ENCODE peak calls at places on chromosomes 12 and 14, in four cellular contexts. Q is suprapubic skin, M is astrocyte of the spinal cord, F is choroid plexus epithelial cell. K is an unnamed sample.

GRCh38 chr14:104223810-104224515 is 85.6 kb downstream of the KIF26A start:
- DNase-seq in F (no peak), M (no peak), Q (no peak), K (no peak)

GRCh38 chr12:91182664-91183455 is at the start of gene DCN:
- DNase-seq in Q (no peak), M (peak), F (peak), K (no peak)

GRCh38 chr12:58067610-58068387 is 126.4 kb downstream of the ATP23 start:
- DNase-seq in M (peak), F (peak), Q (no peak), K (no peak)

GRCh38 chr12:102634216-102634615 is 153.9 kb upstream of the IGF1 start:
- DNase-seq in M (no peak), F (peak), Q (no peak), K (no peak)

GRCh38 chr12:132608231-132609171 is 1.9 kb downstream of the LRCOL1 start:
- DNase-seq in F (peak), Q (peak), M (no peak), K (no peak)

GRCh38 chr12:132700212-132700913 is 10.3 kb upstream of the PGAM5 start:
- DNase-seq in Q (no peak), M (peak), F (peak), K (peak)

GRCh38 chr12:50961708-50962107 is 9.4 kb downstream of the HIGD1C start:
- DNase-seq in F (peak), Q (no peak), M (peak), K (no peak)

GRCh38 chr12:2664721-2665577 is 129.8 kb upstream of the FKBP4 start:
- DNase-seq in M (no peak), Q (no peak), F (no peak), K (no peak)

GRCh38 chr12:79512068-79512467 is 178.7 kb downstream of the PAWR start:
- DNase-seq in Q (no peak), M (no peak), F (no peak), K (no peak)

GRCh38 chr12:125079943-125080645 is 14.9 kb downstream of the AACS start:
- DNase-seq in F (peak), Q (peak), M (no peak), K (no peak)

GRCh38 chr14:100336618-100337530 is 13.7 kb downstream of the SLC25A47 start:
- DNase-seq in M (no peak), F (no peak), Q (peak), K (peak)

GRCh38 chr12:80802652-80803051 is 85.9 kb downstream of the MYF5 start:
- DNase-seq in Q (no peak), F (no peak), M (no peak), K (peak)

GRCh38 chr12:89405626-89406342 is 53.5 kb upstream of the DUSP6 start:
- DNase-seq in Q (no peak), M (no peak), F (no peak), K (no peak)

GRCh38 chr14:39322807-39323206 is 89.1 kb downstream of the MIA2 start:
- DNase-seq in Q (no peak), F (peak), M (no peak), K (no peak)

GRCh38 chr12:22692964-22693555 is 68.1 kb downstream of the ETNK1 start:
- DNase-seq in F (no peak), Q (no peak), M (no peak), K (no peak)

GRCh38 chr14:100861188-100861936 is 35.4 kb downstream of the MEG3 start:
- DNase-seq in Q (no peak), F (peak), M (peak), K (no peak)

GRCh38 chr12:19757317-19757877 is 318.1 kb downstream of the AEBP2 start:
- DNase-seq in Q (no peak), F (peak), M (peak), K (peak)

GRCh38 chr14:75880512-75880911 is 101.3 kb downstream of the TGFB3 start:
- DNase-seq in Q (no peak), M (no peak), F (no peak), K (peak)

GRCh38 chr12:32069071-32069470 is 37.6 kb upstream of the BICD1 start:
- DNase-seq in Q (no peak), M (peak), F (peak), K (no peak)

GRCh38 chr14:76655331-76655730 is 105.9 kb upstream of the VASH1 start:
- DNase-seq in F (no peak), Q (no peak), M (no peak), K (no peak)

GRCh38 chr14:104968541-104969401 is 9.4 kb downstream of the AHNAK2 start:
- DNase-seq in Q (peak), F (peak), M (no peak), K (no peak)

GRCh38 chr14:102362084-102362483 is 606 bp downstream of the CINP start:
- DNase-seq in F (peak), M (peak), Q (no peak), K (peak)

GRCh38 chr12:5809586-5809985 is 135.5 kb downstream of the ANO2 start:
- DNase-seq in M (no peak), F (no peak), Q (no peak), K (no peak)

GRCh38 chr14:60724080-60724618 is at the start of gene SIX4:
- DNase-seq in M (peak), Q (peak), F (peak), K (peak)

DNA sequence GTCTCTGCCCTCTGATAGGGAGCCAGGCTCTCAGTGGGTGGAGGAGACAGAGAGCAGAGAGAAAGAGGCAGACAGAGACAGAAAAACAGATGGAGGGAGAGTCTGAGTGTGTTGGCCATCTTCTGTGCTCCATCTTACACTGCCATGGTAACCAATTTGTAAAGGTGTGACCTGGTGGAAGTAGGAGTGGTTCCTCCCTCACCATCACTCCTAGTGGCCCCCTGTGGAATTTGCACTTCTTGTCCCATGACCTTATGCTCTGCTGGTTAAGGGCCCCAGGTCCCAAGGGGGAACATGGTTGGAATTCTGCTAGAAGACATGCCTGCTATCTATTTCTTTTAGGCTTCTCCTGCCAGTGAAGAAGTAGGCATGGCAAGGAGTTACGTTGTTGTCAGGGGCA is 376.7 kb upstream of the CCDC196 start:
- DNase-seq in Q (no peak), M (no peak), F (no peak), K (no peak)
- TF ChIP-seq CTCF in Q (no peak), M (no peak), F (no peak), K (peak)

GRCh38 chr14:94041551-94042346 is 15.6 kb downstream of the OTUB2 start:
- DNase-seq in Q (no peak), F (peak), M (peak), K (no peak)

GRCh38 chr14:94043756-94044475 is 17.8 kb downstream of the OTUB2 start:
- DNase-seq in M (no peak), Q (peak), F (no peak), K (no peak)

GRCh38 chr14:94044476-94045091 is 18.4 kb downstream of the OTUB2 start:
- DNase-seq in M (no peak), Q (peak), F (no peak), K (no peak)

GRCh38 chr14:94042433-94043091 is 16.4 kb downstream of the OTUB2 start:
- DNase-seq in F (no peak), Q (peak), M (no peak), K (no peak)

DNA sequence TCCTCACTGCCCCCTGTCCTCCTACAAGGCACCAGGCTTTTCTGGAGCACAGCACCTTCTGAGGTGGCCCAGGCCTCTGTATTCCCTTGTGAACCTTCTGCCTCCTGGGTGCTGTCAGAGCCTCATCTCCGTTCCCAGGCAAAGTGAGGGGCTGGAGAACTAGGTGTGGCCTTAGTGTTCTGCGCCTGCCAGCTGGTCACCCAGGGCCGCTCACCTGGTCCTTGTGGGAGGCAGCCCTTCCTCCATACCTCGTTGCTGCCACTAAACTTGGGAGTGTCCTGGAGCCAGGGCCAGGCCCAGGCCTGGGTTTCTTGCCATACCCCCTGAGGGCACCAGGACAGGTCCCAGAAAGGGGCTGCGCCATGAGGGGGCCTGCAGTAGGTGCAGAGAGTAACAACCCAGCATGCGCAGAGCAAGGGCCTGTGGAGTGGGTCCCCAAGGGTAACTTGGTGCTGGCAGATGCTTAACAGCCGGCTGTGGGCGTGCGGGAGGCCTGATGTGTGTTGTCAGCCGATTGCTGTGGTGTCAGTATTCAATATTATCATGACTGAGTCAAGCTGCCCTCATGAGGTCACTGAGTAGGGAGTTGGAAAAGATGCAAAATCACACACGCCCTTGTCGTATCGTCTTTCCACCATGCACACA is 17.1 kb downstream of the OTUB2 start:
- DNase-seq in Q (peak), F (no peak), M (no peak), K (no peak)
- H3K4me3 ChIP-seq in Q (no peak), F (no peak), M (no peak), K (no peak)

GRCh38 chr12:4270670-4271432 is 2.7 kb upstream of the CCND2 start:
- DNase-seq in M (no peak), Q (peak), F (no peak), K (peak)

GRCh38 chr12:4268549-4269181 is 4.9 kb upstream of the CCND2 start:
- DNase-seq in M (no peak), F (no peak), Q (no peak), K (no peak)

GRCh38 chr12:4270016-4270669 is 3.4 kb upstream of the CCND2 start:
- DNase-seq in Q (no peak), F (no peak), M (no peak), K (no peak)

GRCh38 chr12:4267904-4268548 is 5.5 kb upstream of the CCND2 start:
- DNase-seq in Q (no peak), M (no peak), F (no peak), K (no peak)

DNA sequence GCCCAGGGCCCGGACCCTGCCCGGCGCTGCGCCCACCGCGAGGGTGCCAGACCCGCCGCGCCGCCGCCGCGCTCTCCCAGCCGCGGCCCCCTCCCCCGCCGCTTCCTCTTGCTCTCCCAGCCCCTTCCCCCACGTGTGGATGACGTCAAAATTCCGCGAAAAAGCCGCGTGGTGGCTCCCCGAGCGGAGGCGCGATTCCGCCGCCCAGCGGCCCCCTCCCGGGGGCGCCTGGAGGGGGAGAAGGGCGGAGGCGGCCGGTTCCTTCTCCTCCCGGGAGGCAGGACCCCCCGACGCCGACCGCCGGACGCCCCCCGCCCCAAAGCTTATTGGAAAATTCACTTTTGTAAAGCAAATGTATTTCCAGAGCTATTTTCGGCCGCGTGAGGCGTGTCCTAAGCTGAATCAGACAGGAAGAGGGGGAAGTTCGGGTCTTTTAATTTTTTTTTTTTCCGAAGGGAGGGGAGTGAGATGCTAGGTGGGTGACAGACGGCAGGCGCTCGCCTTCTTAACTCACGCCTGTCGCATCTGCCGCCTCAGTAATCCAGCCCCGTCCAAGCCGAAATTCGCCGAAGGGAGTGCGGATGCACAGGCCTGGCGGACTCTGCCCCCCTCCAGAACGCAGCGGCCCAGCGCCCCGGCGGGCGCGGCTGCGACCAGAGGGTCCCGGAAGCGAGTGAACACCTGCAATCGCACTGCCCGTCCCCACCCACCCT is 4.1 kb upstream of the CCND2 start:
- DNase-seq in M (peak), F (peak), Q (peak), K (peak)
- TF ChIP-seq CTCF in M (no peak), F (no peak), Q (no peak), K (peak)

GRCh38 chr14:94620597-94620996 is 8.4 kb downstream of the SERPINA3 start:
- DNase-seq in Q (peak), F (no peak), M (no peak), K (no peak)
- H3K4me3 ChIP-seq in Q (no peak), F (no peak), M (no peak), K (no peak)

K was measured in GM12865.